ENCODE peak calls at places on chromosome 21, in four cellular contexts. One of them, this sample, is unnamed.

GRCh38 chr21:41750051-41750450 is 16.8 kb downstream of the RIPK4 start:
- DNase-seq in keratinocyte: no peak
- DNase-seq in mammary epithelial cell: no peak
- DNase-seq in GM12878: no peak
- DNase-seq in this sample: no peak

GRCh38 chr21:18403685-18404084 is at the start of gene TMPRSS15:
- DNase-seq in keratinocyte: no peak
- DNase-seq in mammary epithelial cell: no peak
- DNase-seq in GM12878: no peak
- DNase-seq in this sample: no peak

GRCh38 chr21:36719614-36720013 is 20.7 kb downstream of the SIM2 start:
- DNase-seq in keratinocyte: no peak
- DNase-seq in mammary epithelial cell: no peak
- DNase-seq in GM12878: no peak
- DNase-seq in this sample: no peak

GRCh38 chr21:29235714-29236197 is 63.0 kb upstream of the BACH1 start:
- DNase-seq in keratinocyte: no peak
- DNase-seq in mammary epithelial cell: no peak
- DNase-seq in GM12878: peak; percentile 88
- DNase-seq in this sample: no peak

GRCh38 chr21:28336299-28336698 is 656.4 kb downstream of the LTN1 start:
- DNase-seq in keratinocyte: no peak
- DNase-seq in mammary epithelial cell: peak; percentile 29
- DNase-seq in GM12878: no peak
- DNase-seq in this sample: no peak

GRCh38 chr21:29187939-29188338 is 57.5 kb downstream of the MAP3K7CL start:
- DNase-seq in keratinocyte: no peak
- DNase-seq in mammary epithelial cell: peak; percentile 84
- DNase-seq in GM12878: no peak
- DNase-seq in this sample: peak; percentile 21

GRCh38 chr21:29725025-29725736 is 214.6 kb downstream of the GRIK1 start:
- DNase-seq in keratinocyte: no peak
- DNase-seq in mammary epithelial cell: no peak
- DNase-seq in GM12878: no peak
- DNase-seq in this sample: no peak

GRCh38 chr21:28337319-28337718 is 655.4 kb downstream of the LTN1 start:
- DNase-seq in keratinocyte: no peak
- DNase-seq in mammary epithelial cell: peak; percentile 30
- DNase-seq in GM12878: no peak
- DNase-seq in this sample: no peak

GRCh38 chr21:27306821-27307746 is 340.2 kb upstream of the ADAMTS5 start:
- DNase-seq in keratinocyte: no peak
- DNase-seq in mammary epithelial cell: no peak
- DNase-seq in GM12878: no peak
- DNase-seq in this sample: no peak

GRCh38 chr21:43611598-43612369 is 47.5 kb downstream of the HSF2BP start:
- DNase-seq in keratinocyte: no peak
- DNase-seq in mammary epithelial cell: peak; percentile 57
- DNase-seq in GM12878: no peak
- DNase-seq in this sample: no peak
- H2AFZ ChIP-seq in keratinocyte: no peak overlapping the region
- H2AFZ ChIP-seq in mammary epithelial cell: peak overlapping the region; percentile 31
- H2AFZ ChIP-seq in GM12878: peak overlapping the region; percentile 37
- H2AFZ ChIP-seq in this sample: no peak overlapping the region

GRCh38 chr21:43951911-43952703 is 60.0 kb upstream of the TRAPPC10 start:
- DNase-seq in keratinocyte: no peak
- DNase-seq in mammary epithelial cell: no peak
- DNase-seq in GM12878: no peak
- DNase-seq in this sample: no peak
- H3K4me1 ChIP-seq in keratinocyte: no peaks in the 10 kb centered on the region
- H3K4me1 ChIP-seq in mammary epithelial cell: no peaks in the 10 kb centered on the region
- H3K4me1 ChIP-seq in GM12878: peaks cover 20% of the 10 kb centered on the region
- H3K4me1 ChIP-seq in this sample: no peaks in the 10 kb centered on the region

DNA sequence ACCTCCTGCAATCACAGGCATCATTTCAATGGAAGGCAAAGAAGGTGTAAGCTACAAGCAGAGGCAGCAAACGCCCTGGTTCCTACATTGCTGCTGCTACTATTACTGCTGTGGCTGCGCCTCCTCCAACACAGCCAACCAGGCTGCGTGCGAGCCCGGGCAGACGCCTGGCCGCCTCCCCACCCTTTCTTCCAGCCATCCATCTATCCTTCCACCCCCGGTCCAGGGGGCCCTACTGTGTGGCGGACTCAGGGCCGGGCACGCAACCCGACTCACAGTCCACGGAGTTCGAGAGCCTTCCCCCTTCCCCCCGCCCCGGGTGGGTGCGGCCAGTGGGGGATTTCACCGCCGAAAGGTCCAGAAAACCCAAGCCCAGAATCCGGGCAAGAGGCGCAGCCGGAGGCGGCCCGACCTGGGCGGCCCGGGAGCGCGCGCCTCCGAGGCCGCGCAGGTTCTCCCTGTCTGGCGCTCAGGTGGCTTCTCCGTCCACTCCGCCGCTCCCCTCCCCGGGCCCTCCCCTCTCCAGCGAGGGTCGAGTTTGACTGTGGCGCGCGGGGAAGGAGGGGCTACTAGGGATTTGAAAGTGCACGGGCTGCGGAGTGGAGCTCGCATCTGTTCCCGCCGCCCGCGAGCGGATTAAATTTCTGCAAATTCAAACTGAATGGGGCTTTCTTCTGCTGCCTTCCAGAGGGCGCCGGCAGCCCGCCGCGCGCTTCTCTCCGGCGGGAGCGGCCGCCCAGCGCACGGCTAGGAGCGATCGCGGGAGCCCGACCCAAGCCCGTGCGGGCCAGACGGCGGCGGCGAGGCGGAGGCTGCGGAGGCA is at the start of gene HUNK:
- DNase-seq in keratinocyte: no peak
- DNase-seq in mammary epithelial cell: peak; percentile 34
- DNase-seq in GM12878: no peak
- DNase-seq in this sample: no peak
- H2AFZ ChIP-seq in keratinocyte: peak within 1 kb of the TSS; percentile 19
- H2AFZ ChIP-seq in mammary epithelial cell: peak within 1 kb of the TSS; percentile 9
- H2AFZ ChIP-seq in GM12878: no peak within 1 kb of the TSS
- H2AFZ ChIP-seq in this sample: no peak within 1 kb of the TSS

DNA sequence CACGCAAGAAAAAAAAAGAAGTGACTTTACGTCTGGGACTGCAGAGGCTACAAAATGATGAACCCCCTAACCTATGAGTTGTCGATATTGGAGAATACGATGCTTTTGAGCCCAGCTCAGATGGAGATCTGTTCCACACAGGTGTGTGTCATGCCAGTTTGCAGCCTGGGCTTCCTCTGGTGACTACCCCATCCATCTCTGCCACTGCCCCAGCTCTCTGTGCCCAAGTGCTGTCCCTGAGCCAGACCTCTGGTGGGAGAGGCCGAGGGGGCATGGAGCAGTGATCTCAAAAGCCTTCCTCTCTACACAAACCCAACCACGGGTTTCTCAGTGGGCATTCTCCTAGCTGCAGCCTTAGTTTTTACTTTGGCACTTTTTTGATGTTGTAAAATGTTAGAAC is 141.0 kb downstream of the CLIC6 start:
- DNase-seq in keratinocyte: no peak
- DNase-seq in mammary epithelial cell: no peak
- DNase-seq in GM12878: no peak
- DNase-seq in this sample: no peak
- H3K4me1 ChIP-seq in keratinocyte: peaks cover 89% of the 10 kb centered on the region
- H3K4me1 ChIP-seq in mammary epithelial cell: peaks cover 84% of the 10 kb centered on the region
- H3K4me1 ChIP-seq in GM12878: peaks cover 15% of the 10 kb centered on the region
- H3K4me1 ChIP-seq in this sample: peaks cover 94% of the 10 kb centered on the region

GRCh38 chr21:45551816-45552695 is 9.8 kb upstream of the SLC19A1 start:
- DNase-seq in keratinocyte: no peak
- DNase-seq in mammary epithelial cell: no peak
- DNase-seq in GM12878: no peak
- DNase-seq in this sample: no peak
- H2AFZ ChIP-seq in keratinocyte: no peak overlapping the region
- H2AFZ ChIP-seq in mammary epithelial cell: no peak overlapping the region
- H2AFZ ChIP-seq in GM12878: no peak overlapping the region
- H2AFZ ChIP-seq in this sample: no peak overlapping the region